ENCODE peak calls at places on chromosomes 2 and 18, in seven cellular contexts. I, S, X, Y, Z, E and P are unnamed samples.
A peak's percentile ranks its signal among the peaks of the same experiment; 100 is the strongest.

GRCh38 chr2:61993422-61994024 is 88.0 kb downstream of the COMMD1 start:
- DNase-seq in Y (no peak), X (peak; percentile 68), I (no peak), S (peak; percentile 62), Z (no peak), E (peak; percentile 41), P (no peak)

GRCh38 chr2:27887830-27888229 is 2.4 kb downstream of the RBKS start:
- DNase-seq in E (no peak), X (no peak), I (no peak), S (no peak), Z (no peak), Y (no peak), P (no peak)

GRCh38 chr18:46401486-46402115 is 255.4 kb downstream of the LOXHD1 start:
- DNase-seq in S (no peak), Y (no peak), X (no peak), E (no peak), Z (no peak), I (no peak), P (no peak)

GRCh38 chr2:234291765-234292204 is 205.1 kb downstream of the ARL4C start:
- DNase-seq in Z (peak; percentile 67), I (peak; percentile 38), X (no peak), E (peak; percentile 78), Y (no peak), S (peak; percentile 77), P (no peak)

GRCh38 chr2:105575626-105576025 is 169.1 kb upstream of the NCK2 start:
- DNase-seq in X (no peak), Z (no peak), E (no peak), Y (no peak), S (no peak), I (no peak), P (no peak)

GRCh38 chr2:162118166-162119031 is 33.6 kb downstream of the GCG start:
- DNase-seq in S (peak; percentile 78), I (no peak), X (peak; percentile 98), Z (no peak), Y (no peak), E (peak; percentile 85), P (no peak)

GRCh38 chr2:73931531-73932500 is 5.1 kb downstream of the DGUOK start:
- DNase-seq in I (no peak), X (peak; percentile 45), Z (no peak), Y (no peak), E (peak; percentile 78), S (peak; percentile 69), P (no peak)

GRCh38 chr2:230865324-230865765 is 603 bp downstream of the ITM2C start:
- DNase-seq in I (no peak), X (no peak), Z (no peak), S (no peak), E (no peak), Y (peak; percentile 80), P (no peak)

GRCh38 chr2:197079414-197079813 is 152.9 kb upstream of the PGAP1 start:
- DNase-seq in Z (no peak), E (peak; percentile 77), X (peak; percentile 11), I (no peak), Y (no peak), S (peak; percentile 41), P (no peak)

GRCh38 chr2:226981731-226982373 is 146.0 kb downstream of the RHBDD1 start:
- DNase-seq in Y (no peak), S (no peak), I (no peak), E (no peak), X (no peak), Z (no peak), P (no peak)

GRCh38 chr2:120613742-120614481 is 121.8 kb upstream of the GLI2 start:
- DNase-seq in S (peak; percentile 84), Y (no peak), E (peak; percentile 91), I (no peak), Z (no peak), X (no peak), P (no peak)

GRCh38 chr2:100417745-100418090 is 250 bp upstream of the CHST10 start:
- DNase-seq in E (no peak), I (no peak), Z (no peak), X (no peak), S (no peak), Y (no peak), P (no peak)

GRCh38 chr18:79517322-79517721 is 121.6 kb downstream of the NFATC1 start:
- DNase-seq in I (no peak), E (no peak), S (no peak), X (no peak), Y (peak; percentile 52), Z (no peak), P (no peak)

GRCh38 chr2:71313-72035 is 25.2 kb upstream of the FAM110C start:
- DNase-seq in E (no peak), S (no peak), Z (no peak), Y (no peak), X (peak; percentile 74), I (no peak), P (no peak)

GRCh38 chr2:186554450-186554849 is 35.4 kb upstream of the ITGAV start:
- DNase-seq in Z (no peak), Y (no peak), X (no peak), E (peak; percentile 59), I (no peak), S (no peak), P (no peak)

GRCh38 chr18:79952996-79953559 is 1.6 kb upstream of the SLC66A2 start:
- DNase-seq in Y (peak; percentile 82), X (no peak), Z (peak; percentile 74), E (no peak), S (no peak), I (no peak), P (peak; percentile 72)

GRCh38 chr2:30398488-30398887 is 48.6 kb upstream of the LCLAT1 start:
- DNase-seq in Z (no peak), S (peak; percentile 55), I (no peak), X (no peak), Y (no peak), E (no peak), P (no peak)

GRCh38 chr2:39491653-39492052 is 54.6 kb upstream of the MAP4K3 start:
- DNase-seq in S (no peak), Z (no peak), Y (no peak), X (no peak), I (no peak), E (no peak), P (no peak)
- TF ChIP-seq CTCF in S (no peak), Z (no peak), Y (no peak), X (no peak), I (no peak), E (no peak), P (no peak)

DNA sequence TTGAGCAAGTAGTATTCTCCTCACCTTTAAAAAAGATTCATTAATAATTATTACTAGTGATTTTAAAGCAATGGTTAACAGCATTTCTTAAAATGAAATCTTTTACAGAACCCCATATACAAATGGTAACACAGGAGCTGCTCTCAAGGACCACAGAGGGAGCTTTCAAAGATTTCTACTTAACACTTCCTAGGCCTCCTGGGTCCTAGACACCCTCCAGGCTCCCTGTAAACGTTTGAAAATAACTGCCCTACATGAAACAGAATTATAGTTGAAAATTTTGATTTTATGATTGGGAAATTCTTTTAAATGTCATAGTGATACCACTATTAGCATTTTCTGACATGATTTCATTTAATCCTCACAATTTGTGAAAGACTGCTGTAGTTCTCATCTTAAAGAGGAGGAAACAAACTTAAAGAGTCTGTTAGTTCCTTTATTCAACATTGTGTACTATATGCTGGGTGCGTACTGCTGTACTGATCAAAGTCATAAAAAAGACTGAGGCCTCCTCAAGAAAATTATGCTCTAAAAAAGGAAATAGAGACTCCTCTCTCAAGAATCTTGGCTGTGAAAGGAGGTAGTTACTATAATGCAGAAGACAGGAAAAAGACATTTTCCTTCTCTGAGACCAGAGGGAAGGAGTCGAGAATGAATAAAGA is 10.6 kb downstream of the CUL3 start:
- DNase-seq in Z (no peak), Y (no peak), S (no peak), X (no peak), I (no peak), E (no peak), P (no peak)
- TF ChIP-seq CTCF in Z (no peak), Y (peak; percentile 3), S (no peak), X (no peak), I (no peak), E (no peak), P (no peak)

GRCh38 chr2:101860157-101860556 is 131.6 kb upstream of the IL1R2 start:
- DNase-seq in I (no peak), X (no peak), Z (no peak), E (no peak), Y (peak; percentile 69), S (no peak), P (no peak)
- TF ChIP-seq CTCF in I (no peak), X (peak; percentile 24), Z (no peak), E (no peak), Y (peak; percentile 55), S (no peak), P (no peak)

GRCh38 chr2:75710577-75711253 is at the start of gene GCFC2:
- DNase-seq in I (peak; percentile 84), S (peak; percentile 84), Z (peak; percentile 90), Y (peak; percentile 95), X (peak; percentile 88), E (peak; percentile 87), P (peak; percentile 96)
- TF ChIP-seq CTCF in I (peak; percentile 32), S (peak; percentile 39), Z (peak; percentile 51), Y (peak; percentile 73), X (peak; percentile 35), E (peak; percentile 25), P (peak; percentile 75)

DNA sequence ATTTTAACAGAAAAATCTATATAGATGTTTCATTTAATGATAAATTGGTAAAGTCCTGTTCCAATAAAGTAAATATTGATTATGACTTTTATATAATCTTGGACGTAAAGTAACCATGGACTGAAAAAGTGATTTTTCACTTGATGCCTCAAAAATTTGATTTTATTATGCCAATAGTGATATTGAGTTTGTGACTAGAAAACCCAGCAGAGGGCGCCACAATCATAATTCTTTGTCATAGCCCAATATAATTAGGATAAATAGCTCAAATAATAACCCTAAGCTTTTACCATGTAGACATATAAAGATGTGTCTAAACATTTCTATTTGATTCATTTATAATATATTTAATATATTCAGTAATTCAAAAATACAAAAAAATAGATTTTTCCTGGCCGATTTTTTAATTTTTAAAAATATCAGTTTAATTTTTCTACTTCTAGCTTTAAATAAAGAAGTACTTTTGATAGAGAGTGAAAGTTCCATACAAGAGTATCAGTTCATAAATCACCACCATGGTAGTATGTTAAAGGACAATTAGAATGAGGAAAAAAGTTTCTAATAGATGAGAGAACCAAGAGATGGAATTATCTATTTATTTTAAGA is 30.7 kb downstream of the CAMKMT start:
- DNase-seq in X (peak; percentile 73), Y (peak; percentile 65), S (peak; percentile 21), E (peak; percentile 9), I (peak; percentile 64), Z (no peak), P (no peak)
- TF ChIP-seq CTCF in X (peak; percentile 72), Y (peak; percentile 93), S (peak; percentile 65), E (peak; percentile 62), I (peak; percentile 55), Z (peak; percentile 23), P (peak; percentile 96)

DNA sequence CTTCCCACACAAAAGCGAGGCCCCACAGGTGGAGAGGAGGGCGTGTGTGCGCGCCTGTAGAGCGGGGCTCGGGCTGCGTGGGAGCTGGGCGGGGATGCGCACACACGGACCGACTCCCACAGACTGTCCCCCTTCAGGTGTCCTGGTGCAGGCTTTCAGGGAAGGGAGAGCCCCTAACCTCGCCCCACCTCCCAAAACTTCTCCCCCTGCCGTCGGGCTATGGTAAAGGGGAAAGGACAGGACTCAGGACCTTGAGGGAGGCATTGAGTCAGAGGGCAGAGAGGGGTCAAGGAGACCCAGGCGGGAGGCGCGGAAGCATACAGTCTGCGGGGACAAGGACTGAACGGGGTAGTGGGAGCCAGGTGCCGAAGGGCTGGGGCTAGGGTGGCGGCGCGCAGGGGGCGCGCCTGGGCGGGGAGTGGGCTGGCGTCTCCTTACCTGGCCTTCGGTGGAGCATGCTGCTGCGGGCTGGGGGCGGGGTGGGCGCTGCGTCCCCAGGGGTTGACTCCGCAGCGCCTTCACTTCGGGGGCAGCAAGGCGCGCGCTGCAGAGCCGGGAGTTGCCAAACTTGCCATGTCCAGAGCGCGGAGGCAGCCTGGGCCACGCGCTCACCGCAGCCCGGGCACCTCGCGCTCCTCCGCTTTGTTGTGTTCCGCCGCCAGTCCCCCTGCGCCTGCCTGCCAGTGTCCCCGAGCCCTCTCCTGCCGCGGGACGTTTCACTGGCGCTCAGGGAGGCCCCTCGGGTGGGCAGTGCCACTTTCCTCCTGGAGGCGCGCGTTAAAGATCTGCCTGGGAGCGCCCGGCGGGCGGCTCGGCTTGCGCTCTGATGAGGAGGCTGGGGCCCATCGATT is 302.0 kb downstream of the NCKAP5 start:
- DNase-seq in Z (peak; percentile 43), S (no peak), Y (peak; percentile 91), E (peak; percentile 49), I (peak; percentile 56), X (peak; percentile 28), P (no peak)
- TF ChIP-seq CTCF in Z (no peak), S (peak; percentile 13), Y (peak; percentile 71), E (peak; percentile 41), I (no peak), X (peak; percentile 54), P (peak; percentile 45)